ENCODE peak calls at places on chromosomes 12 and 14, in seven cellular contexts. J, H, N, W, S, F and T are unnamed samples.

GRCh38 chr14:68263563-68264350 is 444.2 kb downstream of the RAD51B start:
- DNase-seq in N (peak; percentile 80), J (no peak), W (no peak), S (no peak), H (peak; percentile 67), F (no peak), T (no peak)

GRCh38 chr12:131608740-131609665 is 101.9 kb upstream of the SFSWAP start:
- DNase-seq in N (peak; percentile 24), F (peak; percentile 79), H (peak; percentile 66), W (peak; percentile 52), S (no peak), J (peak; percentile 79), T (peak; percentile 90)

GRCh38 chr12:57467915-57468314 is 8.3 kb downstream of the GLI1 start:
- DNase-seq in F (no peak), J (no peak), H (no peak), N (no peak), W (no peak), S (no peak), T (no peak)

GRCh38 chr14:29274890-29275651 is 508.5 kb downstream of the FOXG1 start:
- DNase-seq in N (peak; percentile 0), J (no peak), S (no peak), F (no peak), H (no peak), W (no peak), T (no peak)

GRCh38 chr12:89166525-89166934 is 185.8 kb downstream of the DUSP6 start:
- DNase-seq in H (peak; percentile 73), N (peak; percentile 57), S (no peak), F (no peak), J (no peak), W (no peak), T (no peak)

GRCh38 chr14:70722418-70722817 is 80.7 kb downstream of the TTC9 start:
- DNase-seq in S (no peak), H (no peak), J (no peak), F (no peak), W (no peak), N (no peak), T (no peak)

GRCh38 chr12:80178846-80179245 is 79.5 kb downstream of the OTOGL start:
- DNase-seq in W (no peak), N (no peak), S (no peak), J (no peak), H (no peak), F (no peak), T (no peak)

GRCh38 chr14:94062344-94062904 is 18.6 kb downstream of the DDX24 start:
- DNase-seq in J (no peak), W (no peak), H (peak; percentile 55), S (no peak), F (no peak), N (no peak), T (no peak)

GRCh38 chr12:64825143-64826011 is 930 bp downstream of the TBC1D30 start:
- DNase-seq in S (no peak), J (peak; percentile 7), N (no peak), W (no peak), H (no peak), F (no peak), T (peak; percentile 67)

GRCh38 chr14:88323520-88324199 is 591 bp upstream of the KCNK10 start:
- DNase-seq in H (peak; percentile 4), W (peak; percentile 41), S (no peak), F (no peak), N (no peak), J (peak; percentile 58), T (peak; percentile 71)

GRCh38 chr12:6451348-6452244 is at the start of gene TAPBPL:
- DNase-seq in J (peak; percentile 63), W (peak; percentile 45), N (peak; percentile 83), F (peak; percentile 91), S (peak; percentile 83), H (peak; percentile 75), T (peak; percentile 91)

DNA sequence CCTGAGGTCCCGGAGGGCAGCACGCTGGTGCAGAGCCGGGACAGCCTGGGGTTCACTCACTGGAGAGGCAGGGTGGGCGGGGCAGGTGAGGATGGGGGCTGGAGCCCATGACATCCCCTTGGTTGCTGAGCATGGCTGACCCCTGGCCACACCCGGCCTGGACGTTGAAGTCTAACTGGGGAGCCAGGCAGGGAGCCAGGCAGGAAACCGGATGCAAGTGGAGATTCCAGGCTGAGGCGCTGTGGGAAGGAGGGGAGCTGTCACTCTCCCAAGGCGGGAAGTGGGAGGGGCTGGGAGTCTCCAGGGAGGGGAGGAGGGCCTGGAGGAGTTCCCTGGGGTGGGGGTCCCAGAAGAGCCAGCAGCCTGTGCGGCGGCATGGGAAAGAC is 7.7 kb upstream of the INF2 start:
- DNase-seq in W (no peak), N (peak; percentile 81), F (peak; percentile 94), S (no peak), J (peak; percentile 83), H (peak; percentile 83), T (peak; percentile 89)
- TF ChIP-seq CTCF in W (no peak), N (peak; percentile 1), F (no peak), S (no peak), J (no peak), H (no peak), T (no peak)

DNA sequence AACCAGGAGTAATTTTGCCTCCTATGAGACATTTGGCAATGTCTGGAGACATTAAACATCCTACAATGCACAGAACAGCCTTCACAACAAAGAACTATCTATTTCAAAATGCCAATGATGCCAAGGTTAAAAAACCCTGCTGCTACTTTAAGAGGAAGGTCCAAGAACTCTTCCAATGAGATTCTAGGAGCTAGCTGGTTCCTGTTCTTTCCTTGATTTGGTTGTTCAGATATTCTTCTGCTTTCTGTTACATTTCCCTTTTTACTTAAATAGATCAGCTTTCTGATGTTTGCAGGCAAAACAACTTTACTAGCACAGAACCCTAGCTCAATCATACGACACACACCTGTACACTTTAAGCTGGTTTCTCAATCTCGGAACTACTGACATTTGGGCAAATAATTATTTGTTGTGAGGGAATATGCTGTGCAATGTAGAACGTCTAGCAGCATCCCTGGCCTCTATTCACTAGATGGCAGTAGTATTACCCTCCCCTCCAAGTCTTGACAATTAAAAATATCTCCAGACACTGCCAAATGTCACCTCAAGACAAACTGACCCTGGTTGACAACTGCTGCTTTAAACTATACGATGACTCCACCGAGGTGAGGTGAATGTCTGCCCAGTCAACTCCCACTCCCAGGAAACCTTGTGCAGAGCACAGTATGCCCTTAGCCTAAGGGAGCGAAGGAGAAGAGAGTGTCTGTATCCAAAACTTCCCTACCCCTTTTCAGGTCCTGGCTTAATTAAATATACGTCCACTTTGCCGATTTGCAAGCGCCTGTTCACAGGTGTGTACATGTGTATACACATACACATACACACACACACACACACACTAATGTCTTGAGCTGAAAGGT is 4.4 kb downstream of the BLTP3B start:
- DNase-seq in J (no peak), H (peak; percentile 29), F (no peak), S (no peak), N (peak; percentile 28), W (no peak), T (no peak)
- TF ChIP-seq CTCF in J (no peak), H (peak; percentile 44), F (no peak), S (peak; percentile 14), N (peak; percentile 23), W (peak; percentile 18), T (peak; percentile 24)

GRCh38 chr14:56490379-56490778 is 89.2 kb upstream of the TMEM260 start:
- DNase-seq in F (peak; percentile 5), S (no peak), W (no peak), N (peak; percentile 58), H (peak; percentile 53), J (no peak), T (no peak)
- TF ChIP-seq CTCF in F (peak; percentile 20), S (peak; percentile 77), W (peak; percentile 69), N (no peak), H (peak; percentile 48), J (peak; percentile 75), T (peak; percentile 60)

DNA sequence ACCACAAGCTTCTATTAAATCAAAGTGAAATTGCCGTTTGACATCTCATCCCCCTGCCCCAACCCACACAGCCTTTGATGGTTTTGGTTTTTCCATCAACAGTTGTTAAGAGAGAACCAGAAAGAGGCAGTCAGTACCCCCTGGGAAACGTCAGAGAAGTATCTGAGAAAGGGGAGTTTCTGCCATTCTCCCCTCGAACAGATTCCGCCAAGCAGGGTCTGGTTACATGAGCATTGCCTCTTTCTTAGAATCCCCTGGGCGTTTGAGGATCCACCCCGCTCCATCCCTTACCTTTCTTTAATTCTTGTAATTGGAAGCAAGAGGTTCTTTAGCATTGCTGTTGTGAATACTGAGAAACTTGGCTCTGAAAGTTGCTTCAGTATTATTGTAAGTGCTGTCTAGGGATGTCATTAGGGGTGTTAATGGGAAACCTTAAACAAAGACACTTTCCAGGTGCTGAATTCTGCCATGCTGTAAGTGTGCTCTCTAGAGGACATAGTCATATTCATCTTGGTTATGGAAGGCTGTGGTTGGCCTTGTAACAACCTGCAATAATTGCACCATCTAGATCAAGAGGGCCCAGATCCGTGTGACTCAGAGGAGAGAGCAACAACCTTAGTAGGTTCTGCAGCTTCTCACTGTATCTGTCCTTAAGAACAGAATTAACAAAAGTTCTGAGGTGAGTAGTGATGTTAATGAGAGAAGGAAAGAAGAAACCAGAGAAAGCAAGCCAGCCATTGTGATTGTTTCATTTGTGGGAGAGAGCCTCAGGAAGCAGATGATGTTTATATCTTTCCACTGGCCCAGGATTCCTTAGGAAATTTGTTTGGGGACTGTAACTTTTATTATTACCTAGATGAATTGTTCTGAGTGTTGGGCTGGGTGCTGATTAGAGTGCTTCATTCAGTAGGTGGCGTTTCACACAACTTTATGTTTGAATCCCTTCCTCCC is 8.9 kb downstream of the TMBIM6 start:
- DNase-seq in S (peak; percentile 9), F (no peak), J (no peak), H (peak; percentile 82), N (peak; percentile 84), W (no peak), T (no peak)
- TF ChIP-seq CTCF in S (no peak), F (no peak), J (no peak), H (no peak), N (no peak), W (no peak), T (no peak)

GRCh38 chr14:81062816-81063215 is 107.4 kb downstream of the TSHR start:
- DNase-seq in S (no peak), J (peak; percentile 23), N (no peak), F (no peak), W (no peak), H (peak; percentile 2), T (no peak)
- TF ChIP-seq CTCF in S (no peak), J (no peak), N (no peak), F (no peak), W (peak; percentile 42), H (peak; percentile 23), T (no peak)

GRCh38 chr12:109287181-109287580 is 21.9 kb downstream of the FOXN4 start:
- DNase-seq in S (no peak), W (no peak), N (no peak), J (no peak), H (no peak), F (no peak), T (no peak)

GRCh38 chr12:109287811-109288469 is 21.1 kb downstream of the FOXN4 start:
- DNase-seq in S (no peak), N (no peak), J (no peak), W (no peak), H (no peak), F (no peak), T (no peak)

GRCh38 chr12:109284392-109284791 is 24.7 kb downstream of the FOXN4 start:
- DNase-seq in N (no peak), J (no peak), F (no peak), W (no peak), S (no peak), H (no peak), T (no peak)

GRCh38 chr12:109286652-109287051 is 22.4 kb downstream of the FOXN4 start:
- DNase-seq in S (no peak), J (no peak), W (no peak), F (no peak), H (no peak), N (no peak), T (no peak)

GRCh38 chr12:109286252-109286651 is 22.8 kb downstream of the FOXN4 start:
- DNase-seq in N (no peak), S (no peak), F (no peak), H (no peak), W (no peak), J (no peak), T (no peak)
- TF ChIP-seq CTCF in N (no peak), S (no peak), F (no peak), H (no peak), W (no peak), J (no peak), T (no peak)